ENCODE peak calls at places on chromosomes 2 and 18, in four cellular contexts. U is GM23248, P is transverse colon, N is H1. Z is an unnamed sample.

GRCh38 chr2:137521653-137522052 is 442.6 kb upstream of the HNMT start:
- DNase-seq in U (no peak), P (no peak), N (no peak), Z (no peak)

GRCh38 chr2:141911485-141912066 is 219.2 kb downstream of the LRP1B start:
- DNase-seq in U (no peak), P (no peak), N (peak; percentile 21), Z (no peak)

GRCh38 chr2:52082646-52083045 is 1050.7 kb upstream of the NRXN1 start:
- DNase-seq in U (no peak), P (no peak), N (no peak), Z (no peak)

GRCh38 chr18:34018358-34018757 is 206.4 kb downstream of the NOL4 start:
- DNase-seq in U (no peak), P (no peak), N (no peak), Z (no peak)

GRCh38 chr2:3291750-3292149 is 85.9 kb downstream of the EIPR1 start:
- DNase-seq in U (no peak), P (no peak), N (no peak), Z (no peak)

GRCh38 chr2:224990717-224991116 is 51.6 kb downstream of the DOCK10 start:
- DNase-seq in U (no peak), P (no peak), N (no peak), Z (no peak)

GRCh38 chr2:55054476-55054875 is 4.2 kb upstream of the RTN4 start:
- DNase-seq in U (no peak), P (no peak), N (no peak), Z (no peak)

GRCh38 chr18:23684515-23685197 is 4.6 kb upstream of the LAMA3 start:
- DNase-seq in U (peak; percentile 77), P (no peak), N (no peak), Z (no peak)

GRCh38 chr2:216791303-216791702 is 68.6 kb downstream of the TNP1 start:
- DNase-seq in U (peak; percentile 34), P (no peak), N (no peak), Z (no peak)

GRCh38 chr2:54149623-54150501 is 34.4 kb downstream of the ACYP2 start:
- DNase-seq in U (peak; percentile 43), P (no peak), N (no peak), Z (no peak)

GRCh38 chr2:239154971-239155805 is 245.6 kb downstream of the HDAC4 start:
- DNase-seq in U (no peak), P (no peak), N (no peak), Z (peak; percentile 32)

GRCh38 chr2:218780851-218781690 is 876 bp upstream of the CYP27A1 start:
- DNase-seq in U (peak; percentile 3), P (no peak), N (no peak), Z (no peak)

GRCh38 chr2:9757430-9758287 is 85.6 kb upstream of the TAF1B start:
- DNase-seq in U (peak; percentile 72), P (no peak), N (no peak), Z (no peak)

GRCh38 chr2:57906152-57906732 is 140.4 kb upstream of the VRK2 start:
- DNase-seq in U (peak; percentile 77), P (no peak), N (no peak), Z (no peak)

GRCh38 chr2:143433158-143433557 is 303.9 kb downstream of the ARHGAP15 start:
- DNase-seq in U (no peak), P (no peak), N (no peak), Z (no peak)

GRCh38 chr2:38181802-38182517 is 106.0 kb upstream of the CYP1B1 start:
- DNase-seq in U (no peak), P (no peak), N (no peak), Z (no peak)

GRCh38 chr2:64999754-65000153 is 10.6 kb downstream of the SLC1A4 start:
- DNase-seq in U (no peak), P (no peak), N (no peak), Z (no peak)

GRCh38 chr2:120434487-120434886 is 88.6 kb downstream of the INHBB start:
- DNase-seq in U (peak; percentile 76), P (no peak), N (no peak), Z (no peak)

GRCh38 chr2:101718993-101719571 is 21.6 kb downstream of the MAP4K4 start:
- DNase-seq in U (peak; percentile 50), P (no peak), N (no peak), Z (no peak)

GRCh38 chr18:25724121-25724520 is 366.3 kb downstream of the SS18 start:
- DNase-seq in U (no peak), P (no peak), N (no peak), Z (no peak)

GRCh38 chr2:237673130-237673921 is 45.9 kb downstream of the LRRFIP1 start:
- DNase-seq in U (peak; percentile 91), P (peak; percentile 75), N (no peak), Z (peak; percentile 89)

GRCh38 chr2:111663471-111663951 is 220.5 kb downstream of the ANAPC1 start:
- DNase-seq in U (no peak), P (no peak), N (no peak), Z (no peak)

GRCh38 chr2:223815884-223816570 is 21.4 kb downstream of the AP1S3 start:
- DNase-seq in U (no peak), P (no peak), N (no peak), Z (no peak)

GRCh38 chr2:231680992-231681852 is 27.1 kb upstream of the PTMA start:
- DNase-seq in U (peak; percentile 83), P (peak; percentile 82), N (no peak), Z (peak; percentile 89)

GRCh38 chr2:11342561-11343343 is 1.7 kb downstream of the ROCK2 start:
- DNase-seq in U (peak; percentile 91), P (peak; percentile 54), N (no peak), Z (no peak)

GRCh38 chr2:18380316-18380715 is 180.1 kb downstream of the RDH14 start:
- DNase-seq in U (no peak), P (no peak), N (no peak), Z (no peak)

DNA sequence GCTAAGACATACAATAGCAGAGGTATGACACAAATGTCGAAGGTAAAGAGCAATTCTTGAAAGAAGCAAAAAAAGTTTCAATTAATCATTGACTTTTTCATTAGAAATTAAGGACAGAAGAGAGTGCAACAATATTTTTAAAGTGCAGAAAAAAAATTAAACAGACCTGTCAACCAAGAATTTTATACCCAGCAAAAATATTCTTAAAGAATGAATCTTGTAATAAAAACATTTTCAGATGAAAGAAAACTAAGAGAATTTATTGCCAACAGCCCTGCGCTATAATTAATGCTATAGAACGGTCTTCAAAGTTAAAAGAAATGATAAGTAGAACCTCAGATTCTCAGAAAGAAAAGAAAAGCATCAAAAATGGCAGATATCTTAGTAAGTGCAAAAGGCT is 79.0 kb downstream of the OLA1 start:
- DNase-seq in U (no peak), P (no peak), N (no peak), Z (no peak)
- H3K9me3 ChIP-seq in U (peaks cover 5% of the 10 kb centered on the region), P (peaks cover 25% of the 10 kb centered on the region), N (peaks cover 2% of the 10 kb centered on the region), Z (no peaks in the 10 kb centered on the region)

DNA sequence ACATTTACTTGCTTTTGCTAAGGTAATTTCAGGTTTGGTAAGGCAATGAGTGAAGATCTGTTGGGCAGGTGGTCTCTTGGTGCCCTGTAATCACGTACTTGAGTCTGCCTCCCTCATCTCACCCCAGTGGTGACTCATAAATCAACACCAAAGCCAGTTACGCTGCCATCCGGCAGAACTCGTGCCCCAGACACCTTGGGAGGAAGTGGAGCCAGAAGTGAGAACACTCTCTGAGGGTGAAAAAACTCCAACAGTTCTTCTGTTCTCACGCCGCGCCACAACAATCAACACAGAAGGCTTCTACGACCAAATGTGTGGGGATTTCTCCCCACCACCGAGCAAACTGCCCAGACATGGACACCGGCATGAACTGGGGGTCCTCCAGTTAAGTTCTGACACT is 206.2 kb downstream of the ARL4C start:
- DNase-seq in U (no peak), P (peak; percentile 60), N (no peak), Z (peak; percentile 77)
- H3K4me3 ChIP-seq in U (no peak overlapping the region), P (no peak overlapping the region), N (no peak overlapping the region), Z (no peak overlapping the region)

DNA sequence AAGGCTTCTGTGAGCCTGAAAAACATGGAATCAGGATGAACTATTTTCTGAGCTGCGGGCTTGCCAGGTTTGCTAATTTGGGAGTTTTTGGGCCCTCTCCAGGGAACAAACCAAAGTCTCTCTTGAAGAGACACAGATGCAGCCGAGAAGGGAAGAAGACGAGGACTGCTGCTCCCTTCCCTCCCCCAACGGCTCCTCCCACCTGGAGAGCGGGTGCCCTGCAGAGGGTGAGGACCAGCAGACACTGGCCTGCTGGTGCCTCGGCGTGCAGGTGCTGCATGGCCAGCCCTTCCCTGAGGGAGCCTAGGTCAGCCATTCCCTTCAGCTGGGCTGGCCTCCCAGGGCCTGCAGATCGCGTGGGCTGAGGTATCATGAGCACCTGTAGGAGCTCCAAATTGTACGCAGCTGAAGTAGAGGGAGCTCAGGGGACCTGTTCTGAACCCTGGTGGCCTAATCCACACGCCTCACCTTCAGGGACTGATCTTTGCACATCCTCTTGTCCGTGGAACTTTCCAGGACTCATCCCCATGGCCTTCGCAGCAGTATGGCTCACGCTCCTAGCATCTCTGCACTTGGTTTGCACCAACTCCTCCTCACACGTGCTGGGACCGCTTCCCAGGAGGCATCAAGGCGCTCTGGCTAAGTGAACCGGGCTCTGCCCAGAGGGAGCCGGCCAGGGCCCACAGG is 19.5 kb downstream of the EMX1 start:
- DNase-seq in U (peak; percentile 78), P (no peak), N (no peak), Z (no peak)
- H3K4me1 ChIP-seq in U (peaks cover 17% of the 10 kb centered on the region), P (peaks cover 7% of the 10 kb centered on the region), N (peaks cover 9% of the 10 kb centered on the region), Z (no peaks in the 10 kb centered on the region)

GRCh38 chr18:72174972-72175649 is 369.0 kb downstream of the CBLN2 start:
- DNase-seq in U (no peak), P (no peak), N (no peak), Z (no peak)
- H3K9me3 ChIP-seq in U (no peaks in the 10 kb centered on the region), P (no peaks in the 10 kb centered on the region), N (peaks cover 44% of the 10 kb centered on the region), Z (no peaks in the 10 kb centered on the region)

DNA sequence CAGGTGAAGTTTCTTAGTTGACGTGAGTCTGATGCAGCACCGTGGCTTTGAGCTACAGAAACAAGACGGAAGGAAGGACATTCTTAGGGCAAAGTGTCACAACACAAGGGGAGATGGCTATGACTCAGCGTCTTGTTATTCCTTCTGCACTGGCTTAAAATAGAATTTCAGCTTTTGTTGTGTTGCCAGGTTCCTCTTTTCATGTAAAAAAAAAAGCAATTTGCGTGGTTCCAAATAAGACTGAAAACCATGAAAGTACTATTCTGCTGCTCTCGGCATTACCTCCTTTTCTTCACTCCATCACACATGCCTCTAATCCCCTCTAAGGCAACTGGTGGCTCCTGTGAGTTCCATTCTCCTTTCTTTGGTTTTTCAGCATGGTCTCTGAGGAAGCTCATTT is 150.1 kb downstream of the ANTXR1 start:
- DNase-seq in U (peak; percentile 93), P (no peak), N (no peak), Z (peak; percentile 57)
- H3K4me3 ChIP-seq in U (peak overlapping the region; percentile 4), P (no peak overlapping the region), N (no peak overlapping the region), Z (no peak overlapping the region)

DNA sequence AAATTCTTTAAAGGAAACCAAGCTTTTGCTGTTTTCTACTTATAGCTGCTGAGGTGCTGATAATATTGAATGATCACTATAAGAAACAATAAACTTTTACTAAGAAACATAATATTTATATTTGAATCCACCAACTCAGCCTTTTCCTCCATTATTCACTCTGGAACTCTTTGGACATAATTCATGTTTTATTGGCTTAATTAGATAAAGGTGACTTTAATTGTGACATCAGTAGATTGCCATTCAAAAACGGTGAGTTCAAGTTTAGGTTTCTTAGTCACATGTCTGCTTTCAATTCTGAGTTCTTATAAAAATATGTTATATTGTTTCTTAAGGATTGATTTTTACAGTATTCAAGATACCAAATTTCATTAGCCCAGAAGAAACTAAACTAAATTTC is 24.0 kb downstream of the CCDC85A start:
- DNase-seq in U (no peak), P (no peak), N (no peak), Z (no peak)
- H3K4me1 ChIP-seq in U (peaks cover 24% of the 10 kb centered on the region), P (no peaks in the 10 kb centered on the region), N (no peaks in the 10 kb centered on the region), Z (peaks cover 3% of the 10 kb centered on the region)

GRCh38 chr2:8248623-8248957 is 433.3 kb upstream of the ID2 start:
- DNase-seq in U (peak; percentile 70), P (no peak), N (no peak), Z (no peak)
- H3K9me3 ChIP-seq in U (no peaks in the 10 kb centered on the region), P (no peaks in the 10 kb centered on the region), N (peaks cover 25% of the 10 kb centered on the region), Z (no peaks in the 10 kb centered on the region)

Z was measured in aorta.